ENCODE peak calls at places on chromosomes 11 and 22, in six cellular contexts. One of them, this sample, is unnamed. For H3K27me3 and H3K36me3, the result is how much of the 10 kb centered on the place peaks cover.

GRCh38 chr11:2566223-2567025 is 121.6 kb downstream of the KCNQ1 start:
- DNase-seq in neural progenitor cell: peak
- DNase-seq in psoas muscle: peak
- DNase-seq in left ventricle myocardium inferior: peak
- DNase-seq in IMR-90: no peak
- DNase-seq in keratinocyte: no peak
- DNase-seq in this sample: no peak

GRCh38 chr11:3170756-3171670 is 5.9 kb upstream of the OSBPL5 start:
- DNase-seq in neural progenitor cell: no peak
- DNase-seq in psoas muscle: peak
- DNase-seq in left ventricle myocardium inferior: no peak
- DNase-seq in IMR-90: no peak
- DNase-seq in keratinocyte: no peak
- DNase-seq in this sample: no peak

GRCh38 chr22:35634981-35635540 is 13.2 kb upstream of the APOL6 start:
- DNase-seq in neural progenitor cell: no peak
- DNase-seq in psoas muscle: no peak
- DNase-seq in left ventricle myocardium inferior: no peak
- DNase-seq in IMR-90: peak
- DNase-seq in keratinocyte: no peak
- DNase-seq in this sample: no peak

GRCh38 chr11:84865257-84865656 is 761.9 kb downstream of the DLG2 start:
- DNase-seq in neural progenitor cell: no peak
- DNase-seq in psoas muscle: no peak
- DNase-seq in left ventricle myocardium inferior: no peak
- DNase-seq in IMR-90: no peak
- DNase-seq in keratinocyte: no peak
- DNase-seq in this sample: no peak

GRCh38 chr11:133228406-133229330 is 303.6 kb downstream of the OPCML start:
- DNase-seq in neural progenitor cell: peak
- DNase-seq in psoas muscle: no peak
- DNase-seq in left ventricle myocardium inferior: no peak
- DNase-seq in IMR-90: no peak
- DNase-seq in keratinocyte: no peak
- DNase-seq in this sample: no peak

GRCh38 chr11:38014405-38014804 is 1416.4 kb upstream of the RAG2 start:
- DNase-seq in neural progenitor cell: no peak
- DNase-seq in psoas muscle: no peak
- DNase-seq in left ventricle myocardium inferior: no peak
- DNase-seq in IMR-90: peak
- DNase-seq in keratinocyte: no peak
- DNase-seq in this sample: peak

GRCh38 chr11:119258180-119258579 is 52.0 kb downstream of the CBL start:
- DNase-seq in neural progenitor cell: no peak
- DNase-seq in psoas muscle: no peak
- DNase-seq in left ventricle myocardium inferior: no peak
- DNase-seq in IMR-90: no peak
- DNase-seq in keratinocyte: no peak
- DNase-seq in this sample: no peak

GRCh38 chr11:61861634-61862033 is 29.7 kb downstream of the FADS3 start:
- DNase-seq in neural progenitor cell: no peak
- DNase-seq in psoas muscle: no peak
- DNase-seq in left ventricle myocardium inferior: peak
- DNase-seq in IMR-90: no peak
- DNase-seq in keratinocyte: no peak
- DNase-seq in this sample: no peak

GRCh38 chr22:45318558-45319318 is 9.0 kb downstream of the FAM118A start:
- DNase-seq in neural progenitor cell: peak
- DNase-seq in psoas muscle: no peak
- DNase-seq in left ventricle myocardium inferior: no peak
- DNase-seq in IMR-90: peak
- DNase-seq in keratinocyte: no peak
- DNase-seq in this sample: no peak

GRCh38 chr11:122071680-122072321 is 44.2 kb downstream of the BLID start:
- DNase-seq in neural progenitor cell: peak
- DNase-seq in psoas muscle: no peak
- DNase-seq in left ventricle myocardium inferior: no peak
- DNase-seq in IMR-90: no peak
- DNase-seq in keratinocyte: no peak
- DNase-seq in this sample: no peak

GRCh38 chr11:62857541-62857982 is 18.2 kb upstream of the WDR74 start:
- DNase-seq in neural progenitor cell: no peak
- DNase-seq in psoas muscle: no peak
- DNase-seq in left ventricle myocardium inferior: no peak
- DNase-seq in IMR-90: peak
- DNase-seq in keratinocyte: no peak
- DNase-seq in this sample: no peak

GRCh38 chr11:120303004-120303637 is 22.0 kb upstream of the TLCD5 start:
- DNase-seq in neural progenitor cell: peak
- DNase-seq in psoas muscle: peak
- DNase-seq in left ventricle myocardium inferior: peak
- DNase-seq in IMR-90: peak
- DNase-seq in keratinocyte: peak
- DNase-seq in this sample: peak

GRCh38 chr11:109320595-109320994 is 101.4 kb upstream of the C11orf87 start:
- DNase-seq in neural progenitor cell: no peak
- DNase-seq in psoas muscle: no peak
- DNase-seq in left ventricle myocardium inferior: no peak
- DNase-seq in IMR-90: peak
- DNase-seq in keratinocyte: peak
- DNase-seq in this sample: peak

GRCh38 chr11:45754746-45755145 is 50.2 kb upstream of the SLC35C1 start:
- DNase-seq in neural progenitor cell: no peak
- DNase-seq in psoas muscle: no peak
- DNase-seq in left ventricle myocardium inferior: no peak
- DNase-seq in IMR-90: no peak
- DNase-seq in keratinocyte: no peak
- DNase-seq in this sample: no peak

GRCh38 chr22:40462195-40462988 is 92.0 kb downstream of the SGSM3 start:
- DNase-seq in neural progenitor cell: no peak
- DNase-seq in psoas muscle: no peak
- DNase-seq in left ventricle myocardium inferior: no peak
- DNase-seq in IMR-90: no peak
- DNase-seq in keratinocyte: no peak
- DNase-seq in this sample: no peak

GRCh38 chr11:33701302-33701701 is 676 bp upstream of the C11orf91 start:
- DNase-seq in neural progenitor cell: no peak
- DNase-seq in psoas muscle: no peak
- DNase-seq in left ventricle myocardium inferior: no peak
- DNase-seq in IMR-90: peak
- DNase-seq in keratinocyte: no peak
- DNase-seq in this sample: no peak

GRCh38 chr11:111635706-111636045 is 33.4 kb downstream of the SIK2 start:
- DNase-seq in neural progenitor cell: no peak
- DNase-seq in psoas muscle: no peak
- DNase-seq in left ventricle myocardium inferior: peak
- DNase-seq in IMR-90: peak
- DNase-seq in keratinocyte: no peak
- DNase-seq in this sample: peak

GRCh38 chr11:119223856-119224255 is 17.7 kb downstream of the CBL start:
- DNase-seq in neural progenitor cell: no peak
- DNase-seq in psoas muscle: no peak
- DNase-seq in left ventricle myocardium inferior: no peak
- DNase-seq in IMR-90: peak
- DNase-seq in keratinocyte: no peak
- DNase-seq in this sample: no peak

GRCh38 chr11:128890543-128891409 is at the start of gene KCNJ5:
- DNase-seq in neural progenitor cell: peak
- DNase-seq in psoas muscle: peak
- DNase-seq in left ventricle myocardium inferior: peak
- DNase-seq in IMR-90: no peak
- DNase-seq in keratinocyte: no peak
- DNase-seq in this sample: peak

GRCh38 chr11:8209208-8209807 is 40.5 kb upstream of the RIC3 start:
- DNase-seq in neural progenitor cell: no peak
- DNase-seq in psoas muscle: no peak
- DNase-seq in left ventricle myocardium inferior: peak
- DNase-seq in IMR-90: no peak
- DNase-seq in keratinocyte: no peak
- DNase-seq in this sample: no peak

GRCh38 chr11:46265764-46266163 is 11.7 kb upstream of the CREB3L1 start:
- DNase-seq in neural progenitor cell: no peak
- DNase-seq in psoas muscle: no peak
- DNase-seq in left ventricle myocardium inferior: no peak
- DNase-seq in IMR-90: no peak
- DNase-seq in keratinocyte: no peak
- DNase-seq in this sample: no peak

GRCh38 chr11:12386309-12386708 is 8.9 kb downstream of the PARVA start:
- DNase-seq in neural progenitor cell: no peak
- DNase-seq in psoas muscle: no peak
- DNase-seq in left ventricle myocardium inferior: no peak
- DNase-seq in IMR-90: no peak
- DNase-seq in keratinocyte: no peak
- DNase-seq in this sample: no peak

GRCh38 chr11:47980907-47981621 is 705 bp downstream of the PTPRJ start:
- DNase-seq in neural progenitor cell: peak
- DNase-seq in psoas muscle: peak
- DNase-seq in left ventricle myocardium inferior: peak
- DNase-seq in IMR-90: peak
- DNase-seq in keratinocyte: no peak
- DNase-seq in this sample: peak

GRCh38 chr11:103883291-103883690 is 153.1 kb upstream of the DDI1 start:
- DNase-seq in neural progenitor cell: no peak
- DNase-seq in psoas muscle: no peak
- DNase-seq in left ventricle myocardium inferior: no peak
- DNase-seq in IMR-90: no peak
- DNase-seq in keratinocyte: no peak
- DNase-seq in this sample: no peak

GRCh38 chr22:43094085-43094484 is 4.9 kb upstream of the TTLL1 start:
- DNase-seq in neural progenitor cell: no peak
- DNase-seq in psoas muscle: no peak
- DNase-seq in left ventricle myocardium inferior: peak
- DNase-seq in IMR-90: peak
- DNase-seq in keratinocyte: no peak
- DNase-seq in this sample: no peak

GRCh38 chr11:42315267-42315666 is 855.8 kb upstream of the LRRC4C start:
- DNase-seq in neural progenitor cell: no peak
- DNase-seq in psoas muscle: no peak
- DNase-seq in left ventricle myocardium inferior: no peak
- DNase-seq in IMR-90: no peak
- DNase-seq in keratinocyte: no peak
- DNase-seq in this sample: no peak

GRCh38 chr11:79100093-79100704 is 340.6 kb downstream of the TENM4 start:
- DNase-seq in neural progenitor cell: peak
- DNase-seq in psoas muscle: no peak
- DNase-seq in left ventricle myocardium inferior: no peak
- DNase-seq in IMR-90: peak
- DNase-seq in keratinocyte: no peak
- DNase-seq in this sample: peak

GRCh38 chr11:57568330-57568766 is 876 bp upstream of the UBE2L6 start:
- DNase-seq in neural progenitor cell: no peak
- DNase-seq in psoas muscle: no peak
- DNase-seq in left ventricle myocardium inferior: no peak
- DNase-seq in IMR-90: peak
- DNase-seq in keratinocyte: no peak
- DNase-seq in this sample: no peak

DNA sequence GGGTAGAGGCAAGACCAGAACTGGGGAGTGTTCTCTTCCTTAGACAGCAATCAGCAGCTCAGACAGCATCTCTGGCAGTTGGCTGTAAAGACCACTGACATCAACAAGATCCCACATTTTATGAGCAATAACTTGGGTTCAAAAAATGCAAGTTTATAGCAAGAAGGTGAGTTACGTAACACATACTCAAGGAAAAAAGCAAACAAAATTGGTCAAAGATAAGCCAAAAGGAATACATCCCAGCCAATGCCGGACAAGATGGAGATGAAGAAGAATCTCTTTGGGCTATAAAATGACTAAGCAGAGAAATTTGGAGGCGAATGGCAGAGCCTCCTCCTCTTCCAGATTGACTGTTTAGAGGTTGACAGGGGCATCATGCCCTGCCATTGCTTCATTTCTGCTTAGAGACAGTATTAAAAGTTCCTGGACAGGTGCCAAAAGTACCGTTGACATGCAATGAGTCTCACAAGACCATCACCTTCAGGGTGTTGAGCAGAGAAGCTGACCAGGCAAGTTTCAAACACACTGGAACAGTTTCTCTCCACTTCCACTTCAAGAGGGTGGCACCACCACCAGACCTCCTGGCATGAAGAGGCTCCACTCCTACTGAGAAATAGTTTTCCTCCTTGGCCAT is 55.9 kb downstream of the ENDOD1 start:
- DNase-seq in neural progenitor cell: no peak
- DNase-seq in psoas muscle: no peak
- DNase-seq in left ventricle myocardium inferior: no peak
- DNase-seq in IMR-90: no peak
- DNase-seq in keratinocyte: no peak
- DNase-seq in this sample: no peak
- H3K4me3 ChIP-seq in neural progenitor cell: no peak
- H3K4me3 ChIP-seq in psoas muscle: no peak
- H3K4me3 ChIP-seq in left ventricle myocardium inferior: no peak
- H3K4me3 ChIP-seq in IMR-90: no peak
- H3K4me3 ChIP-seq in keratinocyte: no peak
- H3K4me3 ChIP-seq in this sample: no peak

GRCh38 chr11:22441831-22442230 is 103.7 kb downstream of the SLC17A6 start:
- DNase-seq in neural progenitor cell: no peak
- DNase-seq in psoas muscle: no peak
- DNase-seq in left ventricle myocardium inferior: no peak
- DNase-seq in IMR-90: no peak
- DNase-seq in keratinocyte: no peak
- DNase-seq in this sample: no peak
- H3K27me3 ChIP-seq in neural progenitor cell: under half
- H3K27me3 ChIP-seq in psoas muscle: under half
- H3K27me3 ChIP-seq in left ventricle myocardium inferior: under half
- H3K27me3 ChIP-seq in IMR-90: under half
- H3K27me3 ChIP-seq in keratinocyte: under half
- H3K27me3 ChIP-seq in this sample: under half

GRCh38 chr22:50465531-50465930 is 9.3 kb downstream of the SBF1 start:
- DNase-seq in neural progenitor cell: no peak
- DNase-seq in psoas muscle: no peak
- DNase-seq in left ventricle myocardium inferior: no peak
- DNase-seq in IMR-90: no peak
- DNase-seq in keratinocyte: no peak
- DNase-seq in this sample: no peak

GRCh38 chr22:50461979-50462540 is 12.8 kb downstream of the SBF1 start:
- DNase-seq in neural progenitor cell: no peak
- DNase-seq in psoas muscle: no peak
- DNase-seq in left ventricle myocardium inferior: no peak
- DNase-seq in IMR-90: no peak
- DNase-seq in keratinocyte: no peak
- DNase-seq in this sample: no peak

GRCh38 chr22:50465066-50465465 is 9.8 kb downstream of the SBF1 start:
- DNase-seq in neural progenitor cell: no peak
- DNase-seq in psoas muscle: no peak
- DNase-seq in left ventricle myocardium inferior: no peak
- DNase-seq in IMR-90: no peak
- DNase-seq in keratinocyte: no peak
- DNase-seq in this sample: no peak

GRCh38 chr22:50463188-50463900 is 11.5 kb downstream of the SBF1 start:
- DNase-seq in neural progenitor cell: no peak
- DNase-seq in psoas muscle: no peak
- DNase-seq in left ventricle myocardium inferior: no peak
- DNase-seq in IMR-90: no peak
- DNase-seq in keratinocyte: no peak
- DNase-seq in this sample: no peak

GRCh38 chr22:50464451-50464850 is 10.4 kb downstream of the SBF1 start:
- DNase-seq in neural progenitor cell: no peak
- DNase-seq in psoas muscle: no peak
- DNase-seq in left ventricle myocardium inferior: no peak
- DNase-seq in IMR-90: no peak
- DNase-seq in keratinocyte: no peak
- DNase-seq in this sample: no peak
- H3K36me3 ChIP-seq in neural progenitor cell: under half
- H3K36me3 ChIP-seq in psoas muscle: half or more
- H3K36me3 ChIP-seq in left ventricle myocardium inferior: half or more
- H3K36me3 ChIP-seq in IMR-90: half or more
- H3K36me3 ChIP-seq in keratinocyte: half or more
- H3K36me3 ChIP-seq in this sample: under half

GRCh38 chr22:37920131-37920530 is 14.0 kb downstream of the MICALL1 start:
- DNase-seq in neural progenitor cell: no peak
- DNase-seq in psoas muscle: peak
- DNase-seq in left ventricle myocardium inferior: no peak
- DNase-seq in IMR-90: no peak
- DNase-seq in keratinocyte: no peak
- DNase-seq in this sample: no peak
- H3K4me3 ChIP-seq in neural progenitor cell: no peak
- H3K4me3 ChIP-seq in psoas muscle: no peak
- H3K4me3 ChIP-seq in left ventricle myocardium inferior: no peak
- H3K4me3 ChIP-seq in IMR-90: no peak
- H3K4me3 ChIP-seq in keratinocyte: no peak
- H3K4me3 ChIP-seq in this sample: no peak

This sample was measured in MG63.